ENCODE peak calls at places on chromosomes 7 and 10, in eight cellular contexts. C is mucosa of gallbladder, Q is PC-3, S is fibroblast of pulmonary artery, V is iris pigment epithelial cell, F is kidney tubule cell, N is pancreas, W is NCI-H446 treated with DMSO at 0.1 percent for 48 hours. A is an unnamed sample.

GRCh38 chr10:1171182-1171581 is 115.0 kb downstream of the WDR37 start:
- DNase-seq in V (no peak), F (no peak), C (no peak), S (no peak), W (no peak), Q (no peak), N (no peak), A (no peak)

GRCh38 chr7:55887786-55888185 is 530 bp downstream of the ZNF713 start:
- DNase-seq in V (no peak), C (no peak), F (peak; percentile 9), S (peak; percentile 10), W (no peak), N (no peak), Q (no peak), A (no peak)

GRCh38 chr7:1530946-1531262 is 402 bp downstream of the MAFK start:
- DNase-seq in W (no peak), S (no peak), Q (no peak), C (no peak), F (no peak), V (no peak), N (peak; percentile 21), A (no peak)

GRCh38 chr10:115030483-115031200 is 62.5 kb upstream of the ATRNL1 start:
- DNase-seq in N (no peak), F (no peak), W (no peak), S (no peak), V (no peak), C (no peak), Q (no peak), A (no peak)

GRCh38 chr7:153185936-153186335 is 426.4 kb downstream of the ACTR3B start:
- DNase-seq in V (no peak), N (no peak), Q (no peak), S (no peak), C (no peak), F (no peak), W (no peak), A (no peak)

GRCh38 chr7:20408467-20408826 is 77.7 kb downstream of the ITGB8 start:
- DNase-seq in V (peak; percentile 45), C (no peak), Q (peak; percentile 39), F (no peak), N (no peak), S (peak; percentile 80), W (peak; percentile 73), A (no peak)

GRCh38 chr7:30510124-30511074 is 5.8 kb upstream of the GGCT start:
- DNase-seq in N (no peak), F (peak; percentile 63), C (no peak), V (peak; percentile 55), W (no peak), Q (peak; percentile 61), S (peak; percentile 72), A (no peak)

GRCh38 chr7:135272303-135272702 is 38.7 kb downstream of the STRA8 start:
- DNase-seq in C (no peak), N (no peak), F (no peak), S (no peak), W (no peak), Q (no peak), V (no peak), A (no peak)

GRCh38 chr7:132275384-132275783 is 300.9 kb downstream of the PLXNA4 start:
- DNase-seq in V (no peak), S (no peak), C (no peak), F (no peak), W (no peak), N (no peak), Q (peak; percentile 5), A (no peak)

GRCh38 chr10:530717-531116 is 158.8 kb downstream of the DIP2C start:
- DNase-seq in C (no peak), F (no peak), S (no peak), W (no peak), V (no peak), N (no peak), Q (no peak), A (no peak)

GRCh38 chr7:42065942-42066341 is 171.1 kb downstream of the GLI3 start:
- DNase-seq in N (no peak), C (no peak), F (no peak), V (peak; percentile 83), S (no peak), W (no peak), Q (no peak), A (no peak)

GRCh38 chr7:50687575-50688261 is 95.0 kb downstream of the GRB10 start:
- DNase-seq in F (no peak), Q (no peak), V (peak; percentile 65), N (no peak), S (peak; percentile 76), C (no peak), W (peak; percentile 69), A (no peak)

GRCh38 chr7:81560708-81561107 is 209.1 kb downstream of the HGF start:
- DNase-seq in F (no peak), N (no peak), V (no peak), W (no peak), Q (peak; percentile 52), S (no peak), C (no peak), A (no peak)

GRCh38 chr10:124019886-124020797 is 73.3 kb downstream of the CHST15 start:
- DNase-seq in F (no peak), W (no peak), Q (no peak), N (no peak), C (no peak), S (no peak), V (no peak), A (no peak)

GRCh38 chr7:116910367-116910766 is 42.9 kb upstream of the ST7 start:
- DNase-seq in N (no peak), W (no peak), Q (no peak), S (no peak), F (no peak), V (no peak), C (no peak), A (no peak)

GRCh38 chr10:70762441-70763177 is 22.6 kb downstream of the TBATA start:
- DNase-seq in V (no peak), S (no peak), C (no peak), N (no peak), Q (no peak), W (no peak), F (no peak), A (no peak)

GRCh38 chr7:136391371-136391770 is 414.2 kb upstream of the MTPN start:
- DNase-seq in F (no peak), V (no peak), S (no peak), C (no peak), N (no peak), Q (no peak), W (no peak), A (no peak)

GRCh38 chr7:110921478-110922210 is 169.3 kb upstream of the LRRN3 start:
- DNase-seq in C (no peak), W (no peak), Q (no peak), F (no peak), N (no peak), S (peak; percentile 48), V (peak; percentile 55), A (no peak)

GRCh38 chr10:114541081-114541833 is 116.8 kb downstream of the ABLIM1 start:
- DNase-seq in N (peak; percentile 32), S (peak; percentile 87), C (peak; percentile 69), V (peak; percentile 66), F (no peak), W (peak; percentile 77), Q (peak; percentile 62), A (no peak)

GRCh38 chr7:31336202-31337035 is 4.1 kb downstream of the NEUROD6 start:
- DNase-seq in C (no peak), F (no peak), Q (no peak), N (peak; percentile 15), W (no peak), S (no peak), V (no peak), A (no peak)

GRCh38 chr7:81062747-81063146 is 143.9 kb upstream of the SEMA3C start:
- DNase-seq in W (no peak), C (no peak), N (no peak), F (no peak), V (no peak), S (no peak), Q (no peak), A (no peak)

GRCh38 chr7:156692849-156693248 is 52.3 kb downstream of the RNF32 start:
- DNase-seq in N (no peak), S (no peak), W (no peak), V (no peak), C (no peak), F (no peak), Q (no peak), A (no peak)

GRCh38 chr10:118585794-118586193 is 9.7 kb downstream of the PRLHR start:
- DNase-seq in C (no peak), N (no peak), F (no peak), W (no peak), Q (no peak), S (peak; percentile 68), V (peak; percentile 43), A (no peak)

GRCh38 chr7:87058739-87059524 is 522 bp downstream of the ELAPOR2 start:
- DNase-seq in S (no peak), W (no peak), F (peak; percentile 23), N (peak; percentile 38), C (no peak), Q (no peak), V (peak; percentile 1), A (no peak)

GRCh38 chr10:98879486-98879885 is 356.2 kb downstream of the HPSE2 start:
- DNase-seq in S (no peak), N (no peak), C (no peak), F (no peak), Q (no peak), W (no peak), V (no peak), A (no peak)

GRCh38 chr10:85170026-85170425 is 841.6 kb downstream of the CCSER2 start:
- DNase-seq in W (no peak), V (no peak), N (no peak), F (no peak), C (no peak), Q (no peak), S (no peak), A (no peak)

GRCh38 chr10:111118758-111119157 is 41.9 kb downstream of the ADRA2A start:
- DNase-seq in W (no peak), S (no peak), C (no peak), F (no peak), V (no peak), N (no peak), Q (no peak), A (no peak)

GRCh38 chr10:6618340-6618739 is 38.3 kb upstream of the PRKCQ start:
- DNase-seq in V (no peak), Q (no peak), W (no peak), F (no peak), S (no peak), C (no peak), N (peak; percentile 38), A (no peak)

GRCh38 chr7:30799206-30799975 is 28.2 kb downstream of the MINDY4 start:
- DNase-seq in W (no peak), S (peak; percentile 89), Q (peak; percentile 92), C (no peak), V (peak; percentile 78), N (no peak), F (peak; percentile 95), A (no peak)

GRCh38 chr7:116227678-116228239 is 17.4 kb downstream of the TES start:
- DNase-seq in Q (peak; percentile 85), S (peak; percentile 78), F (peak; percentile 51), V (peak; percentile 92), W (no peak), N (no peak), C (no peak), A (no peak)